ENCODE peak calls at places on chromosomes 6 and 20, in eight cellular contexts. T is pons, X is Daoy, R is lung, E is caudate nucleus, K is HFF-Myc, D is Kasumi-1, Q is nephron progenitor cell. V is an unnamed sample.

GRCh38 chr6:12351672-12352071 is 61.5 kb downstream of the EDN1 start:
- DNase-seq in T (no peak), X (no peak), R (no peak), E (no peak), K (no peak), D (no peak), Q (no peak), V (no peak)

GRCh38 chr6:20367716-20368485 is 33.8 kb upstream of the E2F3 start:
- DNase-seq in T (no peak), X (peak), R (no peak), E (peak), K (no peak), D (no peak), Q (no peak), V (no peak)

GRCh38 chr6:26306248-26306647 is 58.8 kb upstream of the BTN3A2 start:
- DNase-seq in T (no peak), X (peak), R (no peak), E (no peak), K (no peak), D (no peak), Q (no peak), V (no peak)

GRCh38 chr20:20548527-20549266 is 163.7 kb downstream of the RALGAPA2 start:
- DNase-seq in T (no peak), X (no peak), R (no peak), E (no peak), K (no peak), D (no peak), Q (no peak), V (no peak)

GRCh38 chr6:157892363-157892878 is 69.4 kb downstream of the SNX9 start:
- DNase-seq in T (no peak), X (no peak), R (no peak), E (no peak), K (no peak), D (no peak), Q (no peak), V (no peak)

GRCh38 chr6:5125152-5126006 is 40.2 kb downstream of the PPP1R3G start:
- DNase-seq in T (no peak), X (peak), R (no peak), E (no peak), K (peak), D (no peak), Q (no peak), V (no peak)

GRCh38 chr6:169824848-169825557 is 73.6 kb downstream of the ERMARD start:
- DNase-seq in T (no peak), X (no peak), R (no peak), E (no peak), K (no peak), D (no peak), Q (no peak), V (no peak)

GRCh38 chr6:21348462-21349195 is 244.9 kb upstream of the SOX4 start:
- DNase-seq in T (no peak), X (peak), R (peak), E (no peak), K (no peak), D (peak), Q (peak), V (peak)

GRCh38 chr20:58014628-58015315 is 213.7 kb downstream of the ANKRD60 start:
- DNase-seq in T (no peak), X (peak), R (no peak), E (no peak), K (no peak), D (no peak), Q (no peak), V (no peak)